ENCODE peak calls at places on chromosomes 3 and 15, in six cellular contexts. W, T, L, X, U and B are unnamed samples.

GRCh38 chr3:119782435-119782834 is 534 bp downstream of the NR1I2 start:
- DNase-seq in W (no peak), T (no peak), L (no peak), X (no peak), U (no peak), B (no peak)

GRCh38 chr3:139122221-139122581 is 77.5 kb upstream of the PRR23C start:
- DNase-seq in W (no peak), T (peak; percentile 59), L (no peak), X (no peak), U (peak; percentile 32), B (no peak)

GRCh38 chr3:188006726-188007393 is 147.1 kb upstream of the LPP start:
- DNase-seq in W (no peak), T (peak; percentile 59), L (no peak), X (no peak), U (no peak), B (no peak)

GRCh38 chr3:32106929-32107362 is 526 bp downstream of the GPD1L start:
- DNase-seq in W (peak; percentile 15), T (peak; percentile 7), L (no peak), X (peak; percentile 89), U (peak; percentile 82), B (no peak)

GRCh38 chr3:136576279-136577009 is 175.7 kb downstream of the STAG1 start:
- DNase-seq in W (no peak), T (no peak), L (peak; percentile 70), X (no peak), U (no peak), B (no peak)

GRCh38 chr3:16884748-16885587 is at the start of gene PLCL2:
- DNase-seq in W (peak; percentile 15), T (peak; percentile 54), L (no peak), X (peak; percentile 80), U (peak; percentile 38), B (no peak)

GRCh38 chr15:35723120-35723707 is 177.2 kb upstream of the DPH6 start:
- DNase-seq in W (no peak), T (no peak), L (no peak), X (no peak), U (no peak), B (no peak)

GRCh38 chr3:101170806-101171558 is 149.4 kb downstream of the IMPG2 start:
- DNase-seq in W (no peak), T (no peak), L (no peak), X (no peak), U (no peak), B (no peak)

GRCh38 chr3:65595222-65595996 is 443.3 kb downstream of the MAGI1 start:
- DNase-seq in W (no peak), T (no peak), L (no peak), X (no peak), U (no peak), B (no peak)

GRCh38 chr15:98952381-98952803 is 55.2 kb downstream of the PGPEP1L start:
- DNase-seq in W (no peak), T (no peak), L (no peak), X (no peak), U (no peak), B (no peak)

GRCh38 chr15:63605816-63606215 is 8.6 kb downstream of the FBXL22 start:
- DNase-seq in W (no peak), T (no peak), L (no peak), X (no peak), U (no peak), B (no peak)

GRCh38 chr3:180420804-180421203 is 181.2 kb upstream of the TTC14 start:
- DNase-seq in W (peak; percentile 26), T (no peak), L (no peak), X (no peak), U (no peak), B (no peak)

GRCh38 chr15:49627407-49627877 is 6.6 kb downstream of the DTWD1 start:
- DNase-seq in W (peak; percentile 61), T (peak; percentile 62), L (peak; percentile 30), X (no peak), U (no peak), B (no peak)

GRCh38 chr15:51377038-51377761 is 35.7 kb downstream of the GLDN start:
- DNase-seq in W (no peak), T (peak; percentile 33), L (no peak), X (no peak), U (no peak), B (no peak)

GRCh38 chr3:124529826-124530571 is 200.3 kb upstream of the UMPS start:
- DNase-seq in W (no peak), T (no peak), L (no peak), X (no peak), U (no peak), B (no peak)

GRCh38 chr3:124530916-124531315 is 199.3 kb upstream of the UMPS start:
- DNase-seq in W (no peak), T (no peak), L (no peak), X (no peak), U (no peak), B (no peak)

GRCh38 chr3:124522226-124522625 is 208.0 kb upstream of the UMPS start:
- DNase-seq in W (no peak), T (no peak), L (no peak), X (no peak), U (no peak), B (no peak)

GRCh38 chr3:124532071-124532470 is 198.2 kb upstream of the UMPS start:
- DNase-seq in W (no peak), T (no peak), L (no peak), X (no peak), U (no peak), B (no peak)

GRCh38 chr3:124526601-124527000 is 203.7 kb upstream of the UMPS start:
- DNase-seq in W (no peak), T (no peak), L (peak; percentile 3), X (no peak), U (no peak), B (no peak)
- TF ChIP-seq CTCF in W (no peak), T (peak; percentile 26), L (no peak), X (no peak), U (no peak), B (no peak)

GRCh38 chr15:101133751-101134261 is 118.0 kb downstream of the CHSY1 start:
- DNase-seq in W (no peak), T (no peak), L (no peak), X (no peak), U (no peak), B (no peak)
- TF ChIP-seq CTCF in W (no peak), T (no peak), L (no peak), X (no peak), U (no peak), B (no peak)

GRCh38 chr15:81645470-81645869 is 271.5 kb upstream of the TMC3 start:
- DNase-seq in W (no peak), T (no peak), L (no peak), X (no peak), U (no peak), B (no peak)
- TF ChIP-seq CTCF in W (no peak), T (no peak), L (no peak), X (no peak), U (no peak), B (no peak)

GRCh38 chr3:74891312-74891711 is 276.9 kb upstream of the CNTN3 start:
- DNase-seq in W (no peak), T (no peak), L (no peak), X (no peak), U (no peak), B (no peak)

DNA sequence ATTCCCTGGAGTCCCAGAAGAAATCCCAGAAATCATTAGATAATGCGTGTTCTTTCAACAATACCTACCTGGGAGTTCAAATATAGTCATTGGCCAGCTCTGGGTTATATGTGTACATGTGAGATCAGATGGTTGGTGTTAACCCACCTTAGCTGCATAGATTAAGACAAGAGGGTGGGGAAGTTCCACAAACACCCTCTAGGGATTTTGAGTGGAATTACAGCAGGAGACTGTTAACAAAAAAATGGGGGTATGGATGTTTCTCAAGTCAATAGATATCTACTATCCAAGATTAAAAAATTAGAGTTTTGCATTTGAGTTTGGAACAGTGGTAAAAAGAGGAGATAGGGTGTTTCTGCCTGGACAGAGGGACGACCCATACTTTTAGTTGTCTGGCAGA is 282.5 kb upstream of the CNTN3 start:
- DNase-seq in W (peak; percentile 1), T (no peak), L (no peak), X (no peak), U (no peak), B (no peak)
- TF ChIP-seq CTCF in W (peak; percentile 17), T (peak; percentile 17), L (no peak), X (peak; percentile 20), U (no peak), B (no peak)

GRCh38 chr15:95556866-95557225 is 773.7 kb upstream of the NR2F2 start:
- DNase-seq in W (no peak), T (peak; percentile 60), L (no peak), X (no peak), U (no peak), B (no peak)

GRCh38 chr15:95556225-95556624 is 774.3 kb upstream of the NR2F2 start:
- DNase-seq in W (no peak), T (peak; percentile 56), L (no peak), X (no peak), U (no peak), B (no peak)

GRCh38 chr15:95558916-95559315 is 771.6 kb upstream of the NR2F2 start:
- DNase-seq in W (no peak), T (no peak), L (no peak), X (no peak), U (no peak), B (no peak)

GRCh38 chr15:95558131-95558530 is 772.4 kb upstream of the NR2F2 start:
- DNase-seq in W (peak; percentile 18), T (peak; percentile 22), L (no peak), X (no peak), U (no peak), B (no peak)

GRCh38 chr15:95557226-95558046 is 773.1 kb upstream of the NR2F2 start:
- DNase-seq in W (peak; percentile 90), T (peak; percentile 93), L (peak; percentile 1), X (no peak), U (no peak), B (no peak)
- TF ChIP-seq CTCF in W (no peak), T (no peak), L (no peak), X (no peak), U (no peak), B (no peak)